ENCODE peak calls at places on chromosome 5, in four cellular contexts. One of them, this sample, is unnamed.

GRCh38 chr5:150583541-150584225 is 56.8 kb upstream of the SYNPO start:
- DNase-seq in NT2/D1: no peak
- DNase-seq in T-helper 17 cell: no peak
- DNase-seq in IMR-90: no peak
- DNase-seq in this sample: no peak

GRCh38 chr5:179439181-179439990 is 94.1 kb upstream of the ADAMTS2 start:
- DNase-seq in NT2/D1: no peak
- DNase-seq in T-helper 17 cell: no peak
- DNase-seq in IMR-90: no peak
- DNase-seq in this sample: no peak

GRCh38 chr5:158013939-158014338 is 155.0 kb upstream of the CLINT1 start:
- DNase-seq in NT2/D1: peak
- DNase-seq in T-helper 17 cell: no peak
- DNase-seq in IMR-90: peak
- DNase-seq in this sample: no peak

GRCh38 chr5:40066616-40067015 is 613.1 kb upstream of the PTGER4 start:
- DNase-seq in NT2/D1: no peak
- DNase-seq in T-helper 17 cell: no peak
- DNase-seq in IMR-90: no peak
- DNase-seq in this sample: no peak

GRCh38 chr5:142466195-142466951 is 141.6 kb upstream of the SPRY4 start:
- DNase-seq in NT2/D1: no peak
- DNase-seq in T-helper 17 cell: no peak
- DNase-seq in IMR-90: peak
- DNase-seq in this sample: no peak

GRCh38 chr5:142110046-142110531 is 1.5 kb downstream of the NDFIP1 start:
- DNase-seq in NT2/D1: no peak
- DNase-seq in T-helper 17 cell: no peak
- DNase-seq in IMR-90: peak
- DNase-seq in this sample: no peak

GRCh38 chr5:98455660-98456059 is 317.8 kb upstream of the RGMB start:
- DNase-seq in NT2/D1: no peak
- DNase-seq in T-helper 17 cell: no peak
- DNase-seq in IMR-90: peak
- DNase-seq in this sample: no peak

GRCh38 chr5:132000677-132001453 is 10.6 kb downstream of the ACSL6 start:
- DNase-seq in NT2/D1: no peak
- DNase-seq in T-helper 17 cell: peak
- DNase-seq in IMR-90: no peak
- DNase-seq in this sample: peak

GRCh38 chr5:43840424-43841232 is 237.6 kb downstream of the NNT start:
- DNase-seq in NT2/D1: no peak
- DNase-seq in T-helper 17 cell: no peak
- DNase-seq in IMR-90: no peak
- DNase-seq in this sample: no peak

GRCh38 chr5:60960591-60960990 is 15.6 kb downstream of the NDUFAF2 start:
- DNase-seq in NT2/D1: no peak
- DNase-seq in T-helper 17 cell: no peak
- DNase-seq in IMR-90: peak
- DNase-seq in this sample: no peak

GRCh38 chr5:151092750-151093149 is 11.9 kb upstream of the TNIP1 start:
- DNase-seq in NT2/D1: no peak
- DNase-seq in T-helper 17 cell: no peak
- DNase-seq in IMR-90: peak
- DNase-seq in this sample: no peak

GRCh38 chr5:761206-761771 is 23.2 kb downstream of the ZDHHC11B start:
- DNase-seq in NT2/D1: no peak
- DNase-seq in T-helper 17 cell: no peak
- DNase-seq in IMR-90: no peak
- DNase-seq in this sample: no peak

GRCh38 chr5:96427823-96428222 is 5.2 kb downstream of the PCSK1 start:
- DNase-seq in NT2/D1: no peak
- DNase-seq in T-helper 17 cell: no peak
- DNase-seq in IMR-90: peak
- DNase-seq in this sample: no peak

GRCh38 chr5:140725799-140726471 is 25.7 kb downstream of the ZMAT2 start:
- DNase-seq in NT2/D1: peak
- DNase-seq in T-helper 17 cell: peak
- DNase-seq in IMR-90: peak
- DNase-seq in this sample: peak

GRCh38 chr5:128163991-128164390 is 80.4 kb downstream of the SLC12A2 start:
- DNase-seq in NT2/D1: no peak
- DNase-seq in T-helper 17 cell: no peak
- DNase-seq in IMR-90: peak
- DNase-seq in this sample: no peak

GRCh38 chr5:112848116-112848811 is 12.8 kb upstream of the SRP19 start:
- DNase-seq in NT2/D1: peak
- DNase-seq in T-helper 17 cell: no peak
- DNase-seq in IMR-90: peak
- DNase-seq in this sample: no peak

GRCh38 chr5:96595300-96596090 is 66.7 kb upstream of the CAST start:
- DNase-seq in NT2/D1: no peak
- DNase-seq in T-helper 17 cell: no peak
- DNase-seq in IMR-90: no peak
- DNase-seq in this sample: no peak

GRCh38 chr5:98770911-98771322 is 2.5 kb upstream of the RGMB start:
- DNase-seq in NT2/D1: no peak
- DNase-seq in T-helper 17 cell: no peak
- DNase-seq in IMR-90: peak
- DNase-seq in this sample: no peak

GRCh38 chr5:154663424-154663823 is 91.8 kb upstream of the LARP1 start:
- DNase-seq in NT2/D1: no peak
- DNase-seq in T-helper 17 cell: no peak
- DNase-seq in IMR-90: no peak
- DNase-seq in this sample: no peak

GRCh38 chr5:38113456-38113855 is 144.9 kb upstream of the EGFLAM start:
- DNase-seq in NT2/D1: no peak
- DNase-seq in T-helper 17 cell: no peak
- DNase-seq in IMR-90: no peak
- DNase-seq in this sample: no peak

GRCh38 chr5:135966790-135967189 is 12.0 kb upstream of the LECT2 start:
- DNase-seq in NT2/D1: no peak
- DNase-seq in T-helper 17 cell: no peak
- DNase-seq in IMR-90: no peak
- DNase-seq in this sample: no peak

GRCh38 chr5:67038817-67039603 is 157.6 kb downstream of the CD180 start:
- DNase-seq in NT2/D1: no peak
- DNase-seq in T-helper 17 cell: no peak
- DNase-seq in IMR-90: peak
- DNase-seq in this sample: no peak

GRCh38 chr5:2752059-2752874 is 790 bp upstream of the IRX2 start:
- DNase-seq in NT2/D1: no peak
- DNase-seq in T-helper 17 cell: no peak
- DNase-seq in IMR-90: no peak
- DNase-seq in this sample: no peak

GRCh38 chr5:175866377-175866907 is 4.9 kb upstream of the CPLX2 start:
- DNase-seq in NT2/D1: no peak
- DNase-seq in T-helper 17 cell: no peak
- DNase-seq in IMR-90: no peak
- DNase-seq in this sample: no peak

GRCh38 chr5:156326718-156327259 is at the start of gene SGCD:
- DNase-seq in NT2/D1: no peak
- DNase-seq in T-helper 17 cell: no peak
- DNase-seq in IMR-90: peak
- DNase-seq in this sample: no peak

GRCh38 chr5:16143361-16144049 is 36.1 kb downstream of the MARCHF11 start:
- DNase-seq in NT2/D1: no peak
- DNase-seq in T-helper 17 cell: no peak
- DNase-seq in IMR-90: no peak
- DNase-seq in this sample: no peak

GRCh38 chr5:180604271-180604670 is 13.0 kb upstream of the SCGB3A1 start:
- DNase-seq in NT2/D1: no peak
- DNase-seq in T-helper 17 cell: no peak
- DNase-seq in IMR-90: no peak
- DNase-seq in this sample: no peak

GRCh38 chr5:61431923-61432620 is 100.0 kb downstream of the ZSWIM6 start:
- DNase-seq in NT2/D1: no peak
- DNase-seq in T-helper 17 cell: no peak
- DNase-seq in IMR-90: no peak
- DNase-seq in this sample: no peak

GRCh38 chr5:115685966-115686691 is 60.3 kb upstream of the TMED7 start:
- DNase-seq in NT2/D1: no peak
- DNase-seq in T-helper 17 cell: no peak
- DNase-seq in IMR-90: no peak
- DNase-seq in this sample: no peak

GRCh38 chr5:54093081-54093492 is 217.3 kb downstream of the ARL15 start:
- DNase-seq in NT2/D1: no peak
- DNase-seq in T-helper 17 cell: no peak
- DNase-seq in IMR-90: no peak
- DNase-seq in this sample: no peak

GRCh38 chr5:178416919-178417318 is 173.3 kb downstream of the COL23A1 start:
- DNase-seq in NT2/D1: no peak
- DNase-seq in T-helper 17 cell: no peak
- DNase-seq in IMR-90: peak
- DNase-seq in this sample: no peak

GRCh38 chr5:53381-54174 is 38.4 kb upstream of the PLEKHG4B start:
- DNase-seq in NT2/D1: peak
- DNase-seq in T-helper 17 cell: no peak
- DNase-seq in IMR-90: peak
- DNase-seq in this sample: no peak